ENCODE peak calls at places on chromosomes 13 and 19, in seven cellular contexts. One of them, this sample, is unnamed. For H3K27me3, the result is how much of the 10 kb centered on the place peaks cover.

GRCh38 chr19:21451187-21451586 is 54.2 kb upstream of the ZNF429 start:
- DNase-seq in psoas muscle: no peak
- DNase-seq in lower lobe of right lung: no peak
- DNase-seq in fibroblast of lung: no peak
- DNase-seq in tibial artery: no peak
- DNase-seq in ascending aorta: no peak
- DNase-seq in neuronal stem cell: no peak
- DNase-seq in this sample: no peak

GRCh38 chr13:45299194-45299593 is 41.8 kb downstream of the TPT1 start:
- DNase-seq in neuronal stem cell: no peak
- DNase-seq in tibial artery: no peak
- DNase-seq in psoas muscle: no peak
- DNase-seq in ascending aorta: peak
- DNase-seq in lower lobe of right lung: no peak
- DNase-seq in fibroblast of lung: peak
- DNase-seq in this sample: no peak

GRCh38 chr13:73681779-73682178 is 452.4 kb downstream of the KLF12 start:
- DNase-seq in fibroblast of lung: no peak
- DNase-seq in lower lobe of right lung: no peak
- DNase-seq in psoas muscle: no peak
- DNase-seq in neuronal stem cell: no peak
- DNase-seq in ascending aorta: no peak
- DNase-seq in tibial artery: no peak
- DNase-seq in this sample: no peak

GRCh38 chr13:26759156-26759906 is 1.3 kb downstream of the GPR12 start:
- DNase-seq in ascending aorta: no peak
- DNase-seq in lower lobe of right lung: no peak
- DNase-seq in fibroblast of lung: no peak
- DNase-seq in psoas muscle: no peak
- DNase-seq in neuronal stem cell: no peak
- DNase-seq in tibial artery: no peak
- DNase-seq in this sample: no peak

GRCh38 chr19:32181356-32181920 is 164.0 kb upstream of the ZNF507 start:
- DNase-seq in neuronal stem cell: peak
- DNase-seq in lower lobe of right lung: no peak
- DNase-seq in tibial artery: peak
- DNase-seq in fibroblast of lung: no peak
- DNase-seq in ascending aorta: no peak
- DNase-seq in psoas muscle: no peak
- DNase-seq in this sample: no peak

GRCh38 chr19:14577885-14578427 is 4.9 kb upstream of the CLEC17A start:
- DNase-seq in lower lobe of right lung: no peak
- DNase-seq in psoas muscle: no peak
- DNase-seq in neuronal stem cell: no peak
- DNase-seq in ascending aorta: no peak
- DNase-seq in fibroblast of lung: no peak
- DNase-seq in tibial artery: no peak
- DNase-seq in this sample: no peak

GRCh38 chr13:35771898-35772297 is 295.4 kb upstream of the MAB21L1 start:
- DNase-seq in psoas muscle: no peak
- DNase-seq in neuronal stem cell: no peak
- DNase-seq in ascending aorta: no peak
- DNase-seq in fibroblast of lung: peak
- DNase-seq in tibial artery: no peak
- DNase-seq in lower lobe of right lung: no peak
- DNase-seq in this sample: peak

GRCh38 chr19:18895038-18895827 is 725 bp downstream of the CERS1 start:
- DNase-seq in psoas muscle: peak
- DNase-seq in lower lobe of right lung: no peak
- DNase-seq in neuronal stem cell: peak
- DNase-seq in ascending aorta: no peak
- DNase-seq in fibroblast of lung: peak
- DNase-seq in tibial artery: peak
- DNase-seq in this sample: no peak

GRCh38 chr19:3056454-3057016 is 5.8 kb downstream of the TLE5 start:
- DNase-seq in lower lobe of right lung: no peak
- DNase-seq in ascending aorta: no peak
- DNase-seq in tibial artery: no peak
- DNase-seq in neuronal stem cell: no peak
- DNase-seq in psoas muscle: no peak
- DNase-seq in fibroblast of lung: no peak
- DNase-seq in this sample: no peak

GRCh38 chr19:39969266-39969665 is 1.7 kb upstream of the PSMC4 start:
- DNase-seq in tibial artery: no peak
- DNase-seq in lower lobe of right lung: no peak
- DNase-seq in psoas muscle: no peak
- DNase-seq in fibroblast of lung: no peak
- DNase-seq in neuronal stem cell: no peak
- DNase-seq in ascending aorta: peak
- DNase-seq in this sample: no peak

DNA sequence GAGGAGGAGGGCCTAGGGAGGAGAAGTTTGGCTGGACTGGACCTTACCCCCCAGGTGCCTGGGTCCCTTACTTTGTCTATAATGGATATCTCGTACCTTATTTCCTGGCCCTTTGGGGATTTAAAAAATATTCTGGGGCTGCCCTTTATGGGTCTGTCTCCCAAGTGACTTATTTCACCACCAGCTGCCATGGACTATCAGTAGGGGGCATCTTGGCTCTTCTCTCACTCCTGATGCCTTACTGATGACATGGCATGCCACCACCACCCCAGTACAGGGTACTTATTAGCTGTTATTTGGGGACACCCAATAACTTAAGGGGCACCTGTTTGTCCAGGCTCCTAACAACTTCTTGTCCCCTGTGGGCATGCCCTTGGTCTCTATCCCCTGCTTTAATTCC is 38.0 kb downstream of the NFIX start:
- DNase-seq in ascending aorta: no peak
- DNase-seq in fibroblast of lung: no peak
- DNase-seq in lower lobe of right lung: no peak
- DNase-seq in psoas muscle: no peak
- DNase-seq in neuronal stem cell: no peak
- DNase-seq in tibial artery: no peak
- DNase-seq in this sample: no peak
- H3K27me3 ChIP-seq in ascending aorta: under half
- H3K27me3 ChIP-seq in fibroblast of lung: under half
- H3K27me3 ChIP-seq in lower lobe of right lung: under half
- H3K27me3 ChIP-seq in psoas muscle: under half
- H3K27me3 ChIP-seq in neuronal stem cell: half or more
- H3K27me3 ChIP-seq in tibial artery: under half
- H3K27me3 ChIP-seq in this sample: under half

GRCh38 chr19:33430674-33431277 is 57.3 kb downstream of the CEBPG start:
- DNase-seq in lower lobe of right lung: peak
- DNase-seq in ascending aorta: no peak
- DNase-seq in fibroblast of lung: peak
- DNase-seq in neuronal stem cell: peak
- DNase-seq in tibial artery: peak
- DNase-seq in psoas muscle: peak
- DNase-seq in this sample: peak

GRCh38 chr19:33431986-33432385 is 58.5 kb downstream of the CEBPG start:
- DNase-seq in lower lobe of right lung: peak
- DNase-seq in ascending aorta: no peak
- DNase-seq in psoas muscle: no peak
- DNase-seq in tibial artery: no peak
- DNase-seq in neuronal stem cell: no peak
- DNase-seq in fibroblast of lung: no peak
- DNase-seq in this sample: no peak

GRCh38 chr19:33428627-33429013 is 55.1 kb downstream of the CEBPG start:
- DNase-seq in fibroblast of lung: no peak
- DNase-seq in lower lobe of right lung: peak
- DNase-seq in ascending aorta: no peak
- DNase-seq in psoas muscle: peak
- DNase-seq in neuronal stem cell: no peak
- DNase-seq in tibial artery: no peak
- DNase-seq in this sample: no peak

GRCh38 chr19:33427801-33428626 is 54.5 kb downstream of the CEBPG start:
- DNase-seq in fibroblast of lung: no peak
- DNase-seq in lower lobe of right lung: peak
- DNase-seq in ascending aorta: no peak
- DNase-seq in tibial artery: no peak
- DNase-seq in neuronal stem cell: no peak
- DNase-seq in psoas muscle: peak
- DNase-seq in this sample: no peak

DNA sequence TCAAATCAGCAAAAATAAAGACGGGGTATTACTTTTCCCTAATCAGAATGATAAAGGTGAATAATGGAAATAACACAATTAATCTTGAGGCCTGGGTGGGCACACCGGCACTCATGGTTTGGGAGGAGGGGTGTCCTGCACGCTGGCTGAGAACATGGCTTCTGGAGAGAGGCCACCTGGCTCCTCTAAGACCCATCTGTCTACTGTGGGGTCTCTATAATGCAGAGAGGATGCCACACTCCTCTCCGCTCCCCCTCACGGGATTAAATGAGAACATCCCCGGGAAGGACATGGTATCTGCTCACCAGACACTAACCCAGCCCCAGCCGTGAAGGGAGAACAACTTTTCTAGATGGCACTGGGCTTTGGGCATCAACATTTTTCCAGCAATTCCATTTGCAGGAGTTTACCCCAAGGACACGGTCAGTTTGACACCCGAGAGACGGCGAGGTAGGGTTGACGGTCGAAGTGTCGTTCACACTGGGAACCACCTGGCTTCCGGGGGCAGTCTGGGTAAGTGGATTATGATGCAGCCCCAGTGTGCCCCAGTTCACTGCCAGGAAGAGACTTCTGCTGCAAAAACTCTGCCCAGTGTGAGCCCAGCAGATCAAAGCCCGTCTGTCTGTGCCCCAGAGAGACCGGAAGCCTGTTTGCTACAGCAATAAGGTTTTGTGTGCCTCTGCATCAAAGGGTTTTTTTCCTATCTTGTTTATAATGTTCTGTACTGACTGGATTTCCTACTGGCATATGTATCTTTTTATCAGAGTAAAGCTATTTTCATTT is 56.6 kb downstream of the CEBPG start:
- DNase-seq in lower lobe of right lung: peak
- DNase-seq in fibroblast of lung: no peak
- DNase-seq in ascending aorta: no peak
- DNase-seq in tibial artery: no peak
- DNase-seq in psoas muscle: no peak
- DNase-seq in neuronal stem cell: no peak
- DNase-seq in this sample: no peak
- H3K4me3 ChIP-seq in lower lobe of right lung: no peak
- H3K4me3 ChIP-seq in fibroblast of lung: no peak
- H3K4me3 ChIP-seq in ascending aorta: no peak
- H3K4me3 ChIP-seq in tibial artery: no peak
- H3K4me3 ChIP-seq in psoas muscle: no peak
- H3K4me3 ChIP-seq in neuronal stem cell: no peak
- H3K4me3 ChIP-seq in this sample: no peak

DNA sequence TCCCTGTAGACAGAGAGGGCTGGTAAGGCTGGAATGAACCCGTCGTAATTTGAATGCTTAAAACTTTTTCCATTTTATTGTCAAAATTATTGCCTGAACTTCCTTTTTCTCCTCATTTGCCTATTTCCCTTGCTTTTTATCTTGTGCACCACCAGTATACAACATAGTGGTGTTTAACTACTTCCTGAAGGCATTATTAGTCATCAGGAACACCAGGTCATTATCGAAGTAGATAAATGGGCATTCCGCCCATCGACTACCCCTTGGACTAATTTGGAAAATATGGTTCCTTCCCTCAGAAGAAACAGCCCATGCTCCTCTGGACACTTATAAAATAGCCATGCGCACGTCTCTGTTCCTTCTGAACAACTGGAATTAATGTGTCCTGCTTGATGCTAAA is 232.1 kb downstream of the TM9SF2 start:
- DNase-seq in tibial artery: no peak
- DNase-seq in neuronal stem cell: no peak
- DNase-seq in lower lobe of right lung: no peak
- DNase-seq in fibroblast of lung: no peak
- DNase-seq in psoas muscle: no peak
- DNase-seq in ascending aorta: no peak
- DNase-seq in this sample: no peak
- H3K27me3 ChIP-seq in tibial artery: under half
- H3K27me3 ChIP-seq in neuronal stem cell: under half
- H3K27me3 ChIP-seq in lower lobe of right lung: under half
- H3K27me3 ChIP-seq in fibroblast of lung: under half
- H3K27me3 ChIP-seq in psoas muscle: under half
- H3K27me3 ChIP-seq in ascending aorta: under half
- H3K27me3 ChIP-seq in this sample: under half

GRCh38 chr19:55152017-55152416 is 3.0 kb upstream of the TNNT1 start:
- DNase-seq in lower lobe of right lung: no peak
- DNase-seq in neuronal stem cell: no peak
- DNase-seq in fibroblast of lung: no peak
- DNase-seq in psoas muscle: no peak
- DNase-seq in ascending aorta: no peak
- DNase-seq in tibial artery: no peak
- DNase-seq in this sample: no peak
- H3K4me3 ChIP-seq in lower lobe of right lung: no peak
- H3K4me3 ChIP-seq in neuronal stem cell: no peak
- H3K4me3 ChIP-seq in fibroblast of lung: no peak
- H3K4me3 ChIP-seq in psoas muscle: no peak
- H3K4me3 ChIP-seq in ascending aorta: no peak
- H3K4me3 ChIP-seq in tibial artery: no peak
- H3K4me3 ChIP-seq in this sample: no peak

GRCh38 chr19:6825076-6825774 is 52.7 kb downstream of the VAV1 start:
- DNase-seq in neuronal stem cell: no peak
- DNase-seq in fibroblast of lung: no peak
- DNase-seq in lower lobe of right lung: no peak
- DNase-seq in ascending aorta: no peak
- DNase-seq in psoas muscle: no peak
- DNase-seq in tibial artery: peak
- DNase-seq in this sample: no peak
- H3K27me3 ChIP-seq in neuronal stem cell: under half
- H3K27me3 ChIP-seq in fibroblast of lung: under half
- H3K27me3 ChIP-seq in lower lobe of right lung: under half
- H3K27me3 ChIP-seq in ascending aorta: under half
- H3K27me3 ChIP-seq in psoas muscle: under half
- H3K27me3 ChIP-seq in tibial artery: under half
- H3K27me3 ChIP-seq in this sample: under half

GRCh38 chr13:114118086-114118762 is 14.2 kb downstream of the RASA3 start:
- DNase-seq in lower lobe of right lung: no peak
- DNase-seq in neuronal stem cell: no peak
- DNase-seq in psoas muscle: peak
- DNase-seq in ascending aorta: no peak
- DNase-seq in tibial artery: no peak
- DNase-seq in fibroblast of lung: no peak
- DNase-seq in this sample: peak
- H3K4me3 ChIP-seq in lower lobe of right lung: no peak
- H3K4me3 ChIP-seq in neuronal stem cell: no peak
- H3K4me3 ChIP-seq in psoas muscle: no peak
- H3K4me3 ChIP-seq in ascending aorta: no peak
- H3K4me3 ChIP-seq in tibial artery: no peak
- H3K4me3 ChIP-seq in fibroblast of lung: peak
- H3K4me3 ChIP-seq in this sample: peak

DNA sequence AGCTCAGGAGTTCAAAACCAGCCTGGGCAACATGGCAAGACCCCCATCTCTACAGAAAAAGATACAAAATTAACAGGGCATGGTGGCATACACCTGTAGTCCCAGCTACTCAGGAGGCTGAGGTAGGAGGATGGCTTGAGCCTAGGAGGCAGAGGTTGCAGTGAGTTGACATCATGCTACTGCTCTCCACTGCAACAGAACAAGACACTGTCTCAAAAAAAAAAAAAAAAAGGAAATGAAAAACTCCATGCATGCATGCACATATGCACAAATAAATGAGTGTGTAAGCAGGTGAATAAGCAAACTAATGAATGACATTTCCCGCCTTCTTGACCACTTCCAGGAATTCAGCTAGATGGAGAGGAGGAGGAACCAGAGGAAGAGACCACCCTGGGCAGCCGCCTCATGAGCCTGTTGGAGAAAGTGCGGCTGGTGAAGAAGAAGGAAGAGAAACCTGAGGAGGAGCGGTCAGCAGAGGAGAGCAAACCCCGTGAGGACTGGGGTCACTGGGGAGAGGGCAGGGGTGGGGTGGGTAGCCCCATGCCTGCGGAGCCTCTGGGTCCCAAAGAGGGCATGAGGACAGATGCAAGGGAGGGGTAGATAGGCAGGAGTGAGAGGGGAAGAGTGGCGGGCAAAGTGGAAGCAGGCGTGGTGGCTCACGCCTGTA is 58.8 kb downstream of the RYR1 start:
- DNase-seq in tibial artery: no peak
- DNase-seq in ascending aorta: no peak
- DNase-seq in psoas muscle: no peak
- DNase-seq in lower lobe of right lung: no peak
- DNase-seq in neuronal stem cell: no peak
- DNase-seq in fibroblast of lung: no peak
- DNase-seq in this sample: no peak
- H3K27me3 ChIP-seq in tibial artery: under half
- H3K27me3 ChIP-seq in ascending aorta: under half
- H3K27me3 ChIP-seq in psoas muscle: under half
- H3K27me3 ChIP-seq in lower lobe of right lung: under half
- H3K27me3 ChIP-seq in neuronal stem cell: under half
- H3K27me3 ChIP-seq in fibroblast of lung: under half
- H3K27me3 ChIP-seq in this sample: under half